ENCODE peak calls at places on chromosomes 1 and 21, in eight cellular contexts. One of them, this sample, is unnamed. For H3K36me3, the result is how much of the 10 kb centered on the place peaks cover.

GRCh38 chr1:34763142-34763781 is 3.7 kb downstream of the GJB4 start:
- DNase-seq in BE2C: no peak
- DNase-seq in osteoblast: peak
- DNase-seq in neuronal stem cell: no peak
- DNase-seq in lower lobe of right lung: no peak
- DNase-seq in aorta: no peak
- DNase-seq in keratinocyte: peak
- DNase-seq in mammary epithelial cell: peak
- DNase-seq in this sample: peak

GRCh38 chr1:21451212-21451611 is 11.3 kb downstream of the NBPF3 start:
- DNase-seq in BE2C: no peak
- DNase-seq in osteoblast: peak
- DNase-seq in neuronal stem cell: no peak
- DNase-seq in lower lobe of right lung: no peak
- DNase-seq in aorta: no peak
- DNase-seq in keratinocyte: no peak
- DNase-seq in mammary epithelial cell: no peak
- DNase-seq in this sample: no peak

GRCh38 chr1:147273409-147274307 is 31.2 kb downstream of the CHD1L start:
- DNase-seq in BE2C: peak
- DNase-seq in osteoblast: peak
- DNase-seq in neuronal stem cell: peak
- DNase-seq in lower lobe of right lung: no peak
- DNase-seq in aorta: no peak
- DNase-seq in keratinocyte: peak
- DNase-seq in mammary epithelial cell: peak
- DNase-seq in this sample: peak

GRCh38 chr21:42465008-42465878 is 30.8 kb downstream of the RSPH1 start:
- DNase-seq in BE2C: no peak
- DNase-seq in osteoblast: no peak
- DNase-seq in neuronal stem cell: no peak
- DNase-seq in lower lobe of right lung: no peak
- DNase-seq in aorta: no peak
- DNase-seq in keratinocyte: no peak
- DNase-seq in mammary epithelial cell: no peak
- DNase-seq in this sample: peak

GRCh38 chr1:186234976-186235686 is 139.9 kb downstream of the TPR start:
- DNase-seq in BE2C: no peak
- DNase-seq in osteoblast: no peak
- DNase-seq in neuronal stem cell: no peak
- DNase-seq in lower lobe of right lung: no peak
- DNase-seq in aorta: no peak
- DNase-seq in keratinocyte: no peak
- DNase-seq in mammary epithelial cell: no peak
- DNase-seq in this sample: peak

GRCh38 chr1:9822897-9823692 is 670 bp downstream of the CLSTN1 start:
- DNase-seq in BE2C: no peak
- DNase-seq in osteoblast: peak
- DNase-seq in neuronal stem cell: no peak
- DNase-seq in lower lobe of right lung: no peak
- DNase-seq in aorta: peak
- DNase-seq in keratinocyte: no peak
- DNase-seq in mammary epithelial cell: no peak
- DNase-seq in this sample: no peak

GRCh38 chr1:201026746-201027145 is 3.2 kb upstream of the KIF21B start:
- DNase-seq in BE2C: no peak
- DNase-seq in osteoblast: peak
- DNase-seq in neuronal stem cell: no peak
- DNase-seq in lower lobe of right lung: no peak
- DNase-seq in aorta: no peak
- DNase-seq in keratinocyte: no peak
- DNase-seq in mammary epithelial cell: no peak
- DNase-seq in this sample: no peak

GRCh38 chr1:7454895-7455784 is 316.0 kb upstream of the VAMP3 start:
- DNase-seq in BE2C: no peak
- DNase-seq in osteoblast: no peak
- DNase-seq in neuronal stem cell: no peak
- DNase-seq in lower lobe of right lung: no peak
- DNase-seq in aorta: no peak
- DNase-seq in keratinocyte: no peak
- DNase-seq in mammary epithelial cell: no peak
- DNase-seq in this sample: no peak

GRCh38 chr1:200146100-200146499 is 118.6 kb downstream of the NR5A2 start:
- DNase-seq in BE2C: no peak
- DNase-seq in osteoblast: peak
- DNase-seq in neuronal stem cell: no peak
- DNase-seq in lower lobe of right lung: no peak
- DNase-seq in aorta: no peak
- DNase-seq in keratinocyte: no peak
- DNase-seq in mammary epithelial cell: no peak
- DNase-seq in this sample: no peak

GRCh38 chr1:9591669-9592509 is 3.2 kb downstream of the TMEM201 start:
- DNase-seq in BE2C: peak
- DNase-seq in osteoblast: peak
- DNase-seq in neuronal stem cell: no peak
- DNase-seq in lower lobe of right lung: peak
- DNase-seq in aorta: peak
- DNase-seq in keratinocyte: no peak
- DNase-seq in mammary epithelial cell: no peak
- DNase-seq in this sample: no peak

GRCh38 chr1:224503161-224504118 is 68.8 kb upstream of the WDR26 start:
- DNase-seq in BE2C: peak
- DNase-seq in osteoblast: peak
- DNase-seq in neuronal stem cell: peak
- DNase-seq in lower lobe of right lung: peak
- DNase-seq in aorta: peak
- DNase-seq in keratinocyte: peak
- DNase-seq in mammary epithelial cell: peak
- DNase-seq in this sample: peak

GRCh38 chr1:67211589-67212563 is 45.6 kb downstream of the IL23R start:
- DNase-seq in BE2C: peak
- DNase-seq in osteoblast: peak
- DNase-seq in neuronal stem cell: peak
- DNase-seq in lower lobe of right lung: no peak
- DNase-seq in aorta: no peak
- DNase-seq in keratinocyte: no peak
- DNase-seq in mammary epithelial cell: no peak
- DNase-seq in this sample: peak

GRCh38 chr1:207752456-207753132 is 740 bp downstream of the CD46 start:
- DNase-seq in BE2C: peak
- DNase-seq in osteoblast: peak
- DNase-seq in neuronal stem cell: no peak
- DNase-seq in lower lobe of right lung: peak
- DNase-seq in aorta: peak
- DNase-seq in keratinocyte: no peak
- DNase-seq in mammary epithelial cell: peak
- DNase-seq in this sample: peak

GRCh38 chr1:41394918-41395598 is 33.8 kb downstream of the FOXO6 start:
- DNase-seq in BE2C: peak
- DNase-seq in osteoblast: no peak
- DNase-seq in neuronal stem cell: peak
- DNase-seq in lower lobe of right lung: no peak
- DNase-seq in aorta: no peak
- DNase-seq in keratinocyte: no peak
- DNase-seq in mammary epithelial cell: peak
- DNase-seq in this sample: peak

GRCh38 chr21:41112740-41113692 is 54.9 kb upstream of the BACE2 start:
- DNase-seq in BE2C: no peak
- DNase-seq in osteoblast: peak
- DNase-seq in neuronal stem cell: peak
- DNase-seq in lower lobe of right lung: no peak
- DNase-seq in aorta: no peak
- DNase-seq in keratinocyte: peak
- DNase-seq in mammary epithelial cell: peak
- DNase-seq in this sample: peak

GRCh38 chr1:49297783-49298182 is 521.1 kb upstream of the BEND5 start:
- DNase-seq in BE2C: peak
- DNase-seq in osteoblast: no peak
- DNase-seq in neuronal stem cell: no peak
- DNase-seq in lower lobe of right lung: no peak
- DNase-seq in aorta: no peak
- DNase-seq in keratinocyte: no peak
- DNase-seq in mammary epithelial cell: no peak
- DNase-seq in this sample: no peak

GRCh38 chr1:12851779-12852178 is 3.3 kb upstream of the HNRNPCL1 start:
- DNase-seq in BE2C: no peak
- DNase-seq in osteoblast: no peak
- DNase-seq in neuronal stem cell: no peak
- DNase-seq in lower lobe of right lung: no peak
- DNase-seq in aorta: no peak
- DNase-seq in keratinocyte: peak
- DNase-seq in mammary epithelial cell: peak
- DNase-seq in this sample: peak

GRCh38 chr1:158028956-158029355 is 35.5 kb downstream of the KIRREL1 start:
- DNase-seq in BE2C: no peak
- DNase-seq in osteoblast: no peak
- DNase-seq in neuronal stem cell: no peak
- DNase-seq in lower lobe of right lung: no peak
- DNase-seq in aorta: no peak
- DNase-seq in keratinocyte: peak
- DNase-seq in mammary epithelial cell: peak
- DNase-seq in this sample: peak

GRCh38 chr1:27887215-27888035 is 15.1 kb downstream of the THEMIS2 start:
- DNase-seq in BE2C: no peak
- DNase-seq in osteoblast: no peak
- DNase-seq in neuronal stem cell: no peak
- DNase-seq in lower lobe of right lung: no peak
- DNase-seq in aorta: no peak
- DNase-seq in keratinocyte: no peak
- DNase-seq in mammary epithelial cell: no peak
- DNase-seq in this sample: no peak

GRCh38 chr1:48066951-48067350 is 69.8 kb upstream of the TRABD2B start:
- DNase-seq in BE2C: no peak
- DNase-seq in osteoblast: no peak
- DNase-seq in neuronal stem cell: no peak
- DNase-seq in lower lobe of right lung: no peak
- DNase-seq in aorta: no peak
- DNase-seq in keratinocyte: no peak
- DNase-seq in mammary epithelial cell: no peak
- DNase-seq in this sample: no peak

GRCh38 chr1:151716771-151717631 is at the start of gene CELF3:
- DNase-seq in BE2C: peak
- DNase-seq in osteoblast: peak
- DNase-seq in neuronal stem cell: peak
- DNase-seq in lower lobe of right lung: no peak
- DNase-seq in aorta: no peak
- DNase-seq in keratinocyte: no peak
- DNase-seq in mammary epithelial cell: no peak
- DNase-seq in this sample: no peak
- H3K4me3 ChIP-seq in BE2C: peak
- H3K4me3 ChIP-seq in osteoblast: no peak
- H3K4me3 ChIP-seq in neuronal stem cell: peak
- H3K4me3 ChIP-seq in lower lobe of right lung: no peak
- H3K4me3 ChIP-seq in aorta: no peak
- H3K4me3 ChIP-seq in keratinocyte: no peak
- H3K4me3 ChIP-seq in mammary epithelial cell: no peak
- H3K4me3 ChIP-seq in this sample: no peak

GRCh38 chr1:26745191-26745590 is 42.6 kb upstream of the PIGV start:
- DNase-seq in BE2C: no peak
- DNase-seq in osteoblast: no peak
- DNase-seq in neuronal stem cell: no peak
- DNase-seq in lower lobe of right lung: no peak
- DNase-seq in aorta: no peak
- DNase-seq in keratinocyte: no peak
- DNase-seq in mammary epithelial cell: no peak
- DNase-seq in this sample: no peak

GRCh38 chr1:26740958-26741357 is 45.1 kb downstream of the ARID1A start:
- DNase-seq in BE2C: no peak
- DNase-seq in osteoblast: no peak
- DNase-seq in neuronal stem cell: no peak
- DNase-seq in lower lobe of right lung: no peak
- DNase-seq in aorta: no peak
- DNase-seq in keratinocyte: no peak
- DNase-seq in mammary epithelial cell: no peak
- DNase-seq in this sample: no peak

GRCh38 chr1:26747048-26747447 is 40.7 kb upstream of the PIGV start:
- DNase-seq in BE2C: no peak
- DNase-seq in osteoblast: no peak
- DNase-seq in neuronal stem cell: no peak
- DNase-seq in lower lobe of right lung: no peak
- DNase-seq in aorta: no peak
- DNase-seq in keratinocyte: no peak
- DNase-seq in mammary epithelial cell: no peak
- DNase-seq in this sample: no peak

GRCh38 chr1:26743426-26744059 is 44.2 kb upstream of the PIGV start:
- DNase-seq in BE2C: no peak
- DNase-seq in osteoblast: no peak
- DNase-seq in neuronal stem cell: no peak
- DNase-seq in lower lobe of right lung: no peak
- DNase-seq in aorta: no peak
- DNase-seq in keratinocyte: no peak
- DNase-seq in mammary epithelial cell: no peak
- DNase-seq in this sample: no peak

GRCh38 chr1:26744075-26744958 is 43.4 kb upstream of the PIGV start:
- DNase-seq in BE2C: peak
- DNase-seq in osteoblast: peak
- DNase-seq in neuronal stem cell: no peak
- DNase-seq in lower lobe of right lung: peak
- DNase-seq in aorta: peak
- DNase-seq in keratinocyte: peak
- DNase-seq in mammary epithelial cell: peak
- DNase-seq in this sample: peak
- H3K36me3 ChIP-seq in BE2C: under half
- H3K36me3 ChIP-seq in osteoblast: under half
- H3K36me3 ChIP-seq in neuronal stem cell: half or more
- H3K36me3 ChIP-seq in lower lobe of right lung: half or more
- H3K36me3 ChIP-seq in aorta: under half
- H3K36me3 ChIP-seq in keratinocyte: under half
- H3K36me3 ChIP-seq in mammary epithelial cell: under half
- H3K36me3 ChIP-seq in this sample: under half

GRCh38 chr1:85128296-85128695 is 72.5 kb downstream of the SYDE2 start:
- DNase-seq in BE2C: no peak
- DNase-seq in osteoblast: no peak
- DNase-seq in neuronal stem cell: no peak
- DNase-seq in lower lobe of right lung: no peak
- DNase-seq in aorta: no peak
- DNase-seq in keratinocyte: no peak
- DNase-seq in mammary epithelial cell: no peak
- DNase-seq in this sample: no peak
- H3K4me3 ChIP-seq in BE2C: no peak
- H3K4me3 ChIP-seq in osteoblast: no peak
- H3K4me3 ChIP-seq in neuronal stem cell: no peak
- H3K4me3 ChIP-seq in lower lobe of right lung: no peak
- H3K4me3 ChIP-seq in aorta: no peak
- H3K4me3 ChIP-seq in keratinocyte: no peak
- H3K4me3 ChIP-seq in mammary epithelial cell: no peak
- H3K4me3 ChIP-seq in this sample: no peak

GRCh38 chr1:173963477-173963876 is 46.4 kb upstream of the SERPINC1 start:
- DNase-seq in BE2C: no peak
- DNase-seq in osteoblast: no peak
- DNase-seq in neuronal stem cell: no peak
- DNase-seq in lower lobe of right lung: no peak
- DNase-seq in aorta: no peak
- DNase-seq in keratinocyte: no peak
- DNase-seq in mammary epithelial cell: no peak
- DNase-seq in this sample: no peak

DNA sequence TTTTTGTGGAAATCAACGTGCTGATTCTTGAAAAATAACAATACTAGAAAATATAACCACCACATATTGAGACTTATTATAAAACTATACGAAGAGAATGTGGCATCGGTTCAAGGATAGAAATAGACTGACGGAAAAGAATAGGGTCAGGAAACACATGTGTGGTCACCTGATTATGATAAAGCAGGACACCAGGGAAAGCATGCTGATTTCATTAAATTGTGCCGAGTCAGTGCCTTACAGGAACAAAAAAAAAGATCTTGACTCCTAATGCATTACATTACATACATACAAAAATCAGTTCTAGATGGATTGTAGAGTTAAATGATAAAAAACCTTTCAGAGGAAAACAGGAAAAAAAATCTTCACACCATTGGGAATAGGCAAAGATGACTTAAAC is 43.5 kb upstream of the SERPINC1 start:
- DNase-seq in BE2C: no peak
- DNase-seq in osteoblast: no peak
- DNase-seq in neuronal stem cell: no peak
- DNase-seq in lower lobe of right lung: no peak
- DNase-seq in aorta: no peak
- DNase-seq in keratinocyte: no peak
- DNase-seq in mammary epithelial cell: no peak
- DNase-seq in this sample: no peak
- H3K36me3 ChIP-seq in BE2C: half or more
- H3K36me3 ChIP-seq in osteoblast: half or more
- H3K36me3 ChIP-seq in neuronal stem cell: half or more
- H3K36me3 ChIP-seq in lower lobe of right lung: half or more
- H3K36me3 ChIP-seq in aorta: under half
- H3K36me3 ChIP-seq in keratinocyte: under half
- H3K36me3 ChIP-seq in mammary epithelial cell: under half
- H3K36me3 ChIP-seq in this sample: under half